ENCODE peak calls at places on chromosomes 1 and 21, in four cellular contexts. One of them, this sample, is unnamed.

GRCh38 chr1:162882248-162882666 is 21.3 kb upstream of the CCDC190 start:
- DNase-seq in AG08395: peak
- DNase-seq in HFF-Myc: peak
- DNase-seq in activated T-cell treated with anti-CD3 and anti-CD28 coated beads, Interleukin-2, amount 50 U/mL, for 72 hours: no peak
- DNase-seq in this sample: no peak

GRCh38 chr21:28615276-28615675 is 377.4 kb downstream of the LTN1 start:
- DNase-seq in AG08395: peak
- DNase-seq in HFF-Myc: no peak
- DNase-seq in activated T-cell treated with anti-CD3 and anti-CD28 coated beads, Interleukin-2, amount 50 U/mL, for 72 hours: no peak
- DNase-seq in this sample: no peak

GRCh38 chr1:91699339-91699970 is 186.5 kb downstream of the TGFBR3 start:
- DNase-seq in HFF-Myc: peak
- DNase-seq in AG08395: peak
- DNase-seq in activated T-cell treated with anti-CD3 and anti-CD28 coated beads, Interleukin-2, amount 50 U/mL, for 72 hours: no peak
- DNase-seq in this sample: peak

GRCh38 chr1:5991784-5992033 is 516 bp downstream of the NPHP4 start:
- DNase-seq in activated T-cell treated with anti-CD3 and anti-CD28 coated beads, Interleukin-2, amount 50 U/mL, for 72 hours: peak
- DNase-seq in AG08395: peak
- DNase-seq in HFF-Myc: no peak
- DNase-seq in this sample: no peak

GRCh38 chr21:37463083-37463780 is 96.7 kb downstream of the DYRK1A start:
- DNase-seq in AG08395: peak
- DNase-seq in activated T-cell treated with anti-CD3 and anti-CD28 coated beads, Interleukin-2, amount 50 U/mL, for 72 hours: no peak
- DNase-seq in HFF-Myc: peak
- DNase-seq in this sample: no peak

GRCh38 chr1:94827434-94827833 is 7.3 kb downstream of the SLC44A3 start:
- DNase-seq in AG08395: no peak
- DNase-seq in HFF-Myc: no peak
- DNase-seq in activated T-cell treated with anti-CD3 and anti-CD28 coated beads, Interleukin-2, amount 50 U/mL, for 72 hours: no peak
- DNase-seq in this sample: no peak

GRCh38 chr1:238653693-238654321 is 732.6 kb upstream of the CHRM3 start:
- DNase-seq in HFF-Myc: no peak
- DNase-seq in AG08395: no peak
- DNase-seq in activated T-cell treated with anti-CD3 and anti-CD28 coated beads, Interleukin-2, amount 50 U/mL, for 72 hours: no peak
- DNase-seq in this sample: no peak

GRCh38 chr1:32500387-32501209 is 35.7 kb downstream of the ZBTB8B start:
- DNase-seq in AG08395: peak
- DNase-seq in HFF-Myc: no peak
- DNase-seq in activated T-cell treated with anti-CD3 and anti-CD28 coated beads, Interleukin-2, amount 50 U/mL, for 72 hours: peak
- DNase-seq in this sample: no peak

GRCh38 chr1:103087261-103087660 is 21.1 kb downstream of the COL11A1 start:
- DNase-seq in AG08395: no peak
- DNase-seq in HFF-Myc: no peak
- DNase-seq in activated T-cell treated with anti-CD3 and anti-CD28 coated beads, Interleukin-2, amount 50 U/mL, for 72 hours: no peak
- DNase-seq in this sample: no peak

GRCh38 chr1:191151321-191151807 is 673.7 kb upstream of the BRINP3 start:
- DNase-seq in activated T-cell treated with anti-CD3 and anti-CD28 coated beads, Interleukin-2, amount 50 U/mL, for 72 hours: no peak
- DNase-seq in AG08395: no peak
- DNase-seq in HFF-Myc: no peak
- DNase-seq in this sample: no peak

GRCh38 chr21:38349111-38349746 is 92.4 kb downstream of the KCNJ15 start:
- DNase-seq in activated T-cell treated with anti-CD3 and anti-CD28 coated beads, Interleukin-2, amount 50 U/mL, for 72 hours: peak
- DNase-seq in HFF-Myc: no peak
- DNase-seq in AG08395: no peak
- DNase-seq in this sample: peak

GRCh38 chr1:73749996-73750395 is 448.0 kb downstream of the LRRIQ3 start:
- DNase-seq in activated T-cell treated with anti-CD3 and anti-CD28 coated beads, Interleukin-2, amount 50 U/mL, for 72 hours: no peak
- DNase-seq in AG08395: no peak
- DNase-seq in HFF-Myc: no peak
- DNase-seq in this sample: no peak

GRCh38 chr1:152873495-152873894 is 4.6 kb upstream of the SMCP start:
- DNase-seq in AG08395: no peak
- DNase-seq in activated T-cell treated with anti-CD3 and anti-CD28 coated beads, Interleukin-2, amount 50 U/mL, for 72 hours: no peak
- DNase-seq in HFF-Myc: no peak
- DNase-seq in this sample: no peak

GRCh38 chr1:160097196-160097910 is 1.1 kb downstream of the IGSF8 start:
- DNase-seq in HFF-Myc: no peak
- DNase-seq in activated T-cell treated with anti-CD3 and anti-CD28 coated beads, Interleukin-2, amount 50 U/mL, for 72 hours: peak
- DNase-seq in AG08395: no peak
- DNase-seq in this sample: no peak

GRCh38 chr1:7888248-7889010 is 35.6 kb upstream of the UTS2 start:
- DNase-seq in activated T-cell treated with anti-CD3 and anti-CD28 coated beads, Interleukin-2, amount 50 U/mL, for 72 hours: no peak
- DNase-seq in HFF-Myc: no peak
- DNase-seq in AG08395: peak
- DNase-seq in this sample: no peak

GRCh38 chr21:45546636-45547203 is 4.5 kb upstream of the SLC19A1 start:
- DNase-seq in HFF-Myc: no peak
- DNase-seq in AG08395: no peak
- DNase-seq in activated T-cell treated with anti-CD3 and anti-CD28 coated beads, Interleukin-2, amount 50 U/mL, for 72 hours: no peak
- DNase-seq in this sample: no peak

GRCh38 chr1:55827350-55827749 is 612.2 kb upstream of the USP24 start:
- DNase-seq in AG08395: peak
- DNase-seq in activated T-cell treated with anti-CD3 and anti-CD28 coated beads, Interleukin-2, amount 50 U/mL, for 72 hours: no peak
- DNase-seq in HFF-Myc: peak
- DNase-seq in this sample: no peak

GRCh38 chr1:193443886-193444285 is 257.5 kb upstream of the B3GALT2 start:
- DNase-seq in AG08395: no peak
- DNase-seq in activated T-cell treated with anti-CD3 and anti-CD28 coated beads, Interleukin-2, amount 50 U/mL, for 72 hours: no peak
- DNase-seq in HFF-Myc: no peak
- DNase-seq in this sample: no peak

GRCh38 chr1:116906812-116907211 is 2.9 kb upstream of the PTGFRN start:
- DNase-seq in HFF-Myc: no peak
- DNase-seq in activated T-cell treated with anti-CD3 and anti-CD28 coated beads, Interleukin-2, amount 50 U/mL, for 72 hours: no peak
- DNase-seq in AG08395: no peak
- DNase-seq in this sample: no peak

GRCh38 chr1:220217383-220217988 is 54.8 kb downstream of the RAB3GAP2 start:
- DNase-seq in AG08395: no peak
- DNase-seq in HFF-Myc: no peak
- DNase-seq in activated T-cell treated with anti-CD3 and anti-CD28 coated beads, Interleukin-2, amount 50 U/mL, for 72 hours: no peak
- DNase-seq in this sample: no peak

GRCh38 chr1:94296018-94296417 is 58.6 kb upstream of the ARHGAP29 start:
- DNase-seq in AG08395: peak
- DNase-seq in activated T-cell treated with anti-CD3 and anti-CD28 coated beads, Interleukin-2, amount 50 U/mL, for 72 hours: no peak
- DNase-seq in HFF-Myc: no peak
- DNase-seq in this sample: no peak

GRCh38 chr1:235950318-235950717 is 83.6 kb upstream of the LYST start:
- DNase-seq in HFF-Myc: no peak
- DNase-seq in activated T-cell treated with anti-CD3 and anti-CD28 coated beads, Interleukin-2, amount 50 U/mL, for 72 hours: no peak
- DNase-seq in AG08395: no peak
- DNase-seq in this sample: no peak

GRCh38 chr21:43720539-43721224 is 1.8 kb downstream of the PDXK start:
- DNase-seq in activated T-cell treated with anti-CD3 and anti-CD28 coated beads, Interleukin-2, amount 50 U/mL, for 72 hours: no peak
- DNase-seq in HFF-Myc: no peak
- DNase-seq in AG08395: no peak
- DNase-seq in this sample: no peak

GRCh38 chr21:27526451-27526850 is 559.6 kb upstream of the ADAMTS5 start:
- DNase-seq in AG08395: no peak
- DNase-seq in HFF-Myc: no peak
- DNase-seq in activated T-cell treated with anti-CD3 and anti-CD28 coated beads, Interleukin-2, amount 50 U/mL, for 72 hours: no peak
- DNase-seq in this sample: no peak

GRCh38 chr1:167541013-167541412 is 12.5 kb downstream of the CREG1 start:
- DNase-seq in activated T-cell treated with anti-CD3 and anti-CD28 coated beads, Interleukin-2, amount 50 U/mL, for 72 hours: no peak
- DNase-seq in AG08395: no peak
- DNase-seq in HFF-Myc: no peak
- DNase-seq in this sample: no peak

GRCh38 chr1:40161888-40162397 is 756 bp downstream of the RLF start:
- DNase-seq in AG08395: peak
- DNase-seq in activated T-cell treated with anti-CD3 and anti-CD28 coated beads, Interleukin-2, amount 50 U/mL, for 72 hours: no peak
- DNase-seq in HFF-Myc: no peak
- DNase-seq in this sample: no peak

This sample was measured in smooth muscle cell of the brain vasculature.